ENCODE peak calls at places on chromosomes 6 and 20, in ten cellular contexts. J, N, U, F, O, M, S, Q, H and L are unnamed samples.

GRCh38 chr6:39214846-39215639 is 14.2 kb downstream of the KCNK5 start:
- DNase-seq in J (no peak), N (no peak), U (no peak), F (no peak), O (no peak), M (no peak), S (no peak), Q (no peak), H (no peak), L (no peak)

GRCh38 chr20:38395165-38395564 is 40.0 kb downstream of the SNHG17 start:
- DNase-seq in J (no peak), N (no peak), U (no peak), F (no peak), O (no peak), M (peak), S (no peak), Q (no peak), H (no peak), L (no peak)

GRCh38 chr6:24009319-24009718 is 116.7 kb upstream of the NRSN1 start:
- DNase-seq in J (no peak), N (no peak), U (no peak), F (no peak), O (peak), M (no peak), S (no peak), Q (no peak), H (no peak), L (no peak)

GRCh38 chr6:165615629-165616028 is 47.4 kb downstream of the PDE10A start:
- DNase-seq in J (no peak), N (peak), U (no peak), F (no peak), O (no peak), M (peak), S (no peak), Q (no peak), H (no peak), L (no peak)

GRCh38 chr20:9143926-9144325 is 75.0 kb downstream of the PLCB4 start:
- DNase-seq in J (no peak), N (peak), U (no peak), F (no peak), O (no peak), M (no peak), S (no peak), Q (no peak), H (no peak), L (no peak)

GRCh38 chr20:641516-641913 is 11.5 kb downstream of the SRXN1 start:
- DNase-seq in J (no peak), N (no peak), U (no peak), F (peak), O (no peak), M (no peak), S (no peak), Q (no peak), H (no peak), L (peak)

GRCh38 chr6:139540276-139540675 is 165.8 kb upstream of the CITED2 start:
- DNase-seq in J (no peak), N (peak), U (no peak), F (no peak), O (no peak), M (peak), S (no peak), Q (no peak), H (no peak), L (no peak)

GRCh38 chr20:58005581-58006345 is 222.7 kb downstream of the ANKRD60 start:
- DNase-seq in J (no peak), N (no peak), U (no peak), F (no peak), O (no peak), M (no peak), S (no peak), Q (no peak), H (no peak), L (no peak)

GRCh38 chr20:3238616-3239025 is 369 bp downstream of the SLC4A11 start:
- DNase-seq in J (no peak), N (no peak), U (no peak), F (peak), O (no peak), M (no peak), S (peak), Q (no peak), H (no peak), L (peak)

GRCh38 chr20:53763707-53764415 is 170.2 kb upstream of the ZNF217 start:
- DNase-seq in J (no peak), N (peak), U (no peak), F (peak), O (peak), M (peak), S (no peak), Q (no peak), H (no peak), L (no peak)
- TF ChIP-seq CTCF in J (no peak), N (no peak), U (no peak), F (no peak), O (peak), M (no peak), S (no peak), Q (no peak), H (no peak), L (no peak)

GRCh38 chr20:52763321-52763853 is 208.8 kb upstream of the TSHZ2 start:
- DNase-seq in J (no peak), N (no peak), U (no peak), F (no peak), O (no peak), M (no peak), S (no peak), Q (no peak), H (no peak), L (no peak)

GRCh38 chr20:52761867-52762266 is 210.3 kb upstream of the TSHZ2 start:
- DNase-seq in J (no peak), N (no peak), U (no peak), F (no peak), O (no peak), M (no peak), S (no peak), Q (no peak), H (no peak), L (no peak)

GRCh38 chr20:52760791-52761190 is 211.4 kb upstream of the TSHZ2 start:
- DNase-seq in J (no peak), N (no peak), U (no peak), F (peak), O (no peak), M (no peak), S (no peak), Q (no peak), H (no peak), L (no peak)
- TF ChIP-seq CTCF in J (no peak), N (no peak), U (no peak), F (peak), O (no peak), M (no peak), S (no peak), Q (no peak), H (no peak), L (no peak)

GRCh38 chr20:43102394-43102793 is 87.3 kb downstream of the PTPRT start:
- DNase-seq in J (no peak), N (no peak), U (no peak), F (peak), O (no peak), M (no peak), S (no peak), Q (no peak), H (no peak), L (peak)
- TF ChIP-seq CTCF in J (no peak), N (no peak), U (no peak), F (peak), O (no peak), M (no peak), S (no peak), Q (no peak), H (no peak), L (peak)

DNA sequence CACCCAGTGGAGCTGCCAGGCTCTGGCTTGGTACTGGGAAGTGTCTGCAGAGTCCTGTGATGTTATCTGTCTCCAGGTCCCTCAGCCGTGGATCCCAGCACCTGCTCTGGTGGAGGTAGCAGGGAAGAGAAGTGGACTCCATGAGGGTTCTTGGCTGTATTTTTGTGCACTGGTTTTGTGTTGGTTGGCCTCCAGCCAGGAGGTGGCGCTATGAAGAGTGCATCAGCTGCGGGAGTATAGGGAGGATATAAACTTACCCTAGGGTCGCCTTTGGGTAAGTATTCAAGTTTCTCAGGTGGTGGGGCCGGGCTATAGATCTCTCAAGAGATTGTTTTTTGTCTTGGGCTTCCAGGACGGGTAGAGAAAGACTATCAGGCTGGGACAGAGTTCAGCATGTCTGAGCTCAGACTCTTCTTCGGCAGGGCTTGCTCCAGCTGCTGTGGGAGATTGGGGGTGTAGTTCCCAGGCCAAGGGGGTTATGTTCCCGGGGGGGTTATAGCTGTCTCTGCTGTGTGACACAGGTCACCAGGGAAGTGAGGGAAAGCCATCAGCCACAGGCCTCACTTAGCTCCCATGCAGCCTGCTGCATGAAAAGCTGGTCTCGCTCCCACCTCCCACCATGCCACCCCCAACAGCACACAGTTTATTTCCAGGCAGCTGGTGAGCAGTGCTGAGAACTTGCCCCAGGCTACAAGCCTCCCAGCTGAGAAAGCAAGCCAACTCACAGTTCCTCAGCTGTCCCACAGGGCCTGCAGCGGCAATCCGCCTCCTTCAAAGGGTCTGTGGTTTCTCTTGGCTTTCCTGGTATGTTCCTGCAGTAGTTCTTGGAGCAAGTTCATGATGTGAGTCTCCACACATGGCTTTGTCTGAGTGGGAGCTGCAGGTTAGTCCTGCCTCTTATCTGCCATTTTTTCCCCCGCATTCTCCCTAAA is 115.7 kb downstream of the AIG1 start:
- DNase-seq in J (no peak), N (peak), U (no peak), F (peak), O (no peak), M (peak), S (peak), Q (peak), H (peak), L (peak)
- TF ChIP-seq CTCF in J (no peak), N (peak), U (no peak), F (peak), O (no peak), M (no peak), S (no peak), Q (no peak), H (no peak), L (no peak)

DNA sequence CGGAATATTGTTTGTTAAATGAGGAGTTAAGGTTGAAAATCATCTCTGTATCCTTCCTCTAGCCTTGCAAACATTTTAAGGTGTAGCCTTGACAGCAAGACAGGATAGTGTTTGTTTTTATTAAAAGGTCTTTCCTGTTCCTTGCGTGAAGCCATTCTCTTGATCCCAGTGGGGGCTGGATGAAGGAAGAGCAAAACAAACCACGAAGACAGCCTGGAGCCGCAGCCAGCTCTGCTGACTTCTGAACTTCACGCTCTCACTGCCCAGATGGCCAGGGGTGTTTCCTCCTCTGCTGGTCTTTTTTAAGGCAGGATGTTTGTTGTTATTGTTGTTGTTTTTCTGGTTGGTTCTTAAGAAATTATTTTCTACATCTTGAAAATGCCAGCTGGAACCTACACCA is 156.4 kb downstream of the MTHFD1L start:
- DNase-seq in J (no peak), N (peak), U (no peak), F (no peak), O (no peak), M (no peak), S (no peak), Q (no peak), H (no peak), L (no peak)
- TF ChIP-seq CTCF in J (no peak), N (no peak), U (no peak), F (no peak), O (no peak), M (no peak), S (no peak), Q (no peak), H (no peak), L (no peak)

DNA sequence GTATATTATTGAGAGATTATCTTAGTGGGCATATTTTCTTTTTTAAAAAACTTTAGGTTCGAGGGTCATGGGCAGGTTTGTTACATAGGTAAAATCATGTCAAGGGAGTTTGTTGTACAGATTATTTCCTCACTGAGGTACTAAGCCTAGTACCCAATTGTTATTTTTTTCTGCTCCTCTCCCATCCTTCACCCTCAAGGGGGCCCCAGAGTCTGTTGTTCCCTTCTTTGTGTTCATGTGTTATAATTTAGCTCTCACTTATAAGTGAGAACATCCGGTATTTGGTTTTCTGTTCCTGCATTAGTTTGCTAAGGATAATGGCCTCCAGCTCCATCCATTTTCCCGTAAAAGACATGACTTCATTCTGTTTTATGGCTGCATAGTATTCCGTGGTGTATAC is 247.9 kb upstream of the RAB32 start:
- DNase-seq in J (no peak), N (no peak), U (no peak), F (no peak), O (no peak), M (no peak), S (no peak), Q (no peak), H (no peak), L (no peak)
- TF ChIP-seq CTCF in J (no peak), N (no peak), U (no peak), F (peak), O (no peak), M (no peak), S (no peak), Q (no peak), H (no peak), L (no peak)